ENCODE peak calls at places on chromosomes 11 and 22, in eight cellular contexts. G is kidney tubule cell, D is LNCaP clone FGC, N is AG10803, L is T-cell, U is Peyer's patch, Z is retina, W is NCI-H1105 treated with DMSO at 0.1 percent for 48 hours. T is an unnamed sample.

GRCh38 chr11:4185561-4185960 is 91.0 kb downstream of the RRM1 start:
- DNase-seq in Z (no peak), U (no peak), D (no peak), N (no peak), W (no peak), G (no peak), L (no peak), T (no peak)

GRCh38 chr11:78406568-78407196 is 10.9 kb downstream of the GAB2 start:
- DNase-seq in W (no peak), D (no peak), U (no peak), L (no peak), Z (no peak), N (no peak), G (peak; percentile 94), T (no peak)

GRCh38 chr22:19082793-19083192 is 39.4 kb downstream of the DGCR2 start:
- DNase-seq in N (no peak), D (no peak), Z (no peak), W (no peak), U (no peak), G (no peak), L (no peak), T (no peak)

GRCh38 chr11:2768471-2769408 is 68.9 kb upstream of the KCNQ1OT1 start:
- DNase-seq in Z (no peak), G (peak; percentile 90), L (no peak), D (no peak), W (no peak), U (peak; percentile 40), N (peak; percentile 55), T (no peak)

GRCh38 chr11:118882489-118882888 is 1.2 kb upstream of the CXCR5 start:
- DNase-seq in Z (no peak), N (peak; percentile 24), D (no peak), G (no peak), L (no peak), U (no peak), W (no peak), T (no peak)

GRCh38 chr11:60842688-60843605 is 1.0 kb downstream of the CCDC86 start:
- DNase-seq in U (no peak), Z (no peak), N (peak; percentile 7), D (no peak), W (no peak), L (no peak), G (no peak), T (no peak)

GRCh38 chr22:30763815-30764686 is 69.4 kb downstream of the OSBP2 start:
- DNase-seq in L (peak; percentile 17), D (peak; percentile 76), N (peak; percentile 80), Z (peak; percentile 74), G (peak; percentile 91), U (peak; percentile 69), W (peak; percentile 64), T (no peak)

GRCh38 chr11:57639321-57640067 is 10.2 kb downstream of the YPEL4 start:
- DNase-seq in D (no peak), N (no peak), L (no peak), W (no peak), G (peak; percentile 54), Z (peak; percentile 94), U (no peak), T (peak; percentile 18)

GRCh38 chr11:75275581-75275980 is 35.0 kb downstream of the TPBGL start:
- DNase-seq in G (no peak), W (no peak), U (peak; percentile 93), Z (no peak), N (no peak), L (peak; percentile 66), D (no peak), T (no peak)

GRCh38 chr11:31874631-31875191 is 63.6 kb upstream of the PAX6 start:
- DNase-seq in W (peak; percentile 41), Z (peak; percentile 51), G (no peak), L (no peak), U (no peak), N (no peak), D (no peak), T (no peak)

GRCh38 chr22:20918663-20919220 is 1.5 kb downstream of the CRKL start:
- DNase-seq in U (no peak), W (peak; percentile 1), D (no peak), N (no peak), L (no peak), G (peak; percentile 17), Z (no peak), T (no peak)

GRCh38 chr11:11036185-11037161 is 178.6 kb upstream of the ZBED5 start:
- DNase-seq in U (no peak), G (peak; percentile 79), N (peak; percentile 59), Z (peak; percentile 59), L (no peak), D (peak; percentile 67), W (peak; percentile 78), T (peak; percentile 20)

GRCh38 chr11:1077033-1077416 is 2.4 kb downstream of the MUC2 start:
- DNase-seq in Z (no peak), U (no peak), N (no peak), D (no peak), G (no peak), L (no peak), W (no peak), T (no peak)

GRCh38 chr11:73597340-73597955 is 464 bp downstream of the FAM168A start:
- DNase-seq in D (no peak), Z (no peak), N (no peak), G (no peak), L (no peak), U (no peak), W (no peak), T (no peak)

GRCh38 chr11:129457321-129457720 is 81.7 kb downstream of the BARX2 start:
- DNase-seq in L (no peak), W (peak; percentile 21), G (no peak), Z (no peak), U (no peak), D (peak; percentile 69), N (no peak), T (peak; percentile 59)

GRCh38 chr11:1346669-1347390 is 37.4 kb upstream of the TOLLIP start:
- DNase-seq in W (no peak), N (no peak), G (no peak), L (no peak), Z (peak; percentile 3), U (peak; percentile 38), D (no peak), T (no peak)

GRCh38 chr11:69488543-69488940 is 7.1 kb downstream of the LINC01488 start:
- DNase-seq in D (no peak), Z (no peak), U (no peak), W (no peak), G (no peak), N (no peak), L (no peak), T (no peak)

GRCh38 chr11:127890026-127890611 is 697.2 kb downstream of the ETS1 start:
- DNase-seq in U (no peak), N (peak; percentile 36), L (no peak), D (no peak), G (no peak), Z (no peak), W (no peak), T (no peak)

GRCh38 chr22:19090183-19090582 is 32.0 kb downstream of the DGCR2 start:
- DNase-seq in D (no peak), G (no peak), W (no peak), Z (no peak), U (no peak), L (no peak), N (no peak), T (no peak)

T was measured in DMS79.